ENCODE peak calls at places on chromosomes 3 and 15, in eight cellular contexts. L, A, I, J, X, T, W and Q are unnamed samples.

GRCh38 chr3:159609620-159610019 is 379.0 kb upstream of the IL12A start:
- DNase-seq in I (no peak), T (no peak), W (no peak), J (no peak), L (no peak), A (no peak), X (no peak), Q (no peak)

GRCh38 chr3:158091526-158091925 is 14.7 kb downstream of the SHOX2 start:
- DNase-seq in X (no peak), W (peak), L (no peak), A (peak), J (no peak), T (no peak), I (no peak), Q (no peak)

GRCh38 chr15:25863067-25863967 is at the start of gene ATP10A:
- DNase-seq in J (no peak), L (no peak), W (peak), A (peak), T (peak), I (peak), X (peak), Q (no peak)

GRCh38 chr3:50405249-50405648 is 45.9 kb upstream of the TMEM115 start:
- DNase-seq in J (peak), I (no peak), X (peak), T (no peak), L (no peak), W (peak), A (no peak), Q (no peak)

GRCh38 chr3:182971637-182972036 is 8.7 kb downstream of the DCUN1D1 start:
- DNase-seq in X (no peak), L (no peak), J (no peak), T (no peak), A (peak), I (no peak), W (no peak), Q (no peak)

GRCh38 chr15:46502668-46503067 is 867.8 kb downstream of the SQOR start:
- DNase-seq in W (peak), T (no peak), X (no peak), J (no peak), A (no peak), L (no peak), I (no peak), Q (no peak)

GRCh38 chr3:141729240-141729639 is 8.9 kb upstream of the RNF7 start:
- DNase-seq in A (no peak), T (no peak), I (no peak), W (no peak), J (no peak), X (no peak), L (no peak), Q (no peak)

GRCh38 chr3:159637895-159638542 is 350.6 kb upstream of the IL12A start:
- DNase-seq in I (no peak), T (no peak), X (no peak), L (no peak), J (peak), A (peak), W (peak), Q (no peak)

GRCh38 chr15:89984421-89985010 is 16.6 kb upstream of the ZNF710 start:
- DNase-seq in T (no peak), W (no peak), A (no peak), J (no peak), L (no peak), X (no peak), I (no peak), Q (no peak)

GRCh38 chr3:49673131-49673714 is 928 bp upstream of the APEH start:
- DNase-seq in T (no peak), X (no peak), W (no peak), L (no peak), A (no peak), J (peak), I (no peak), Q (no peak)

GRCh38 chr15:69857686-69858391 is 239.9 kb downstream of the TLE3 start:
- DNase-seq in A (no peak), L (no peak), T (no peak), J (no peak), I (no peak), X (peak), W (no peak), Q (no peak)

GRCh38 chr3:27357665-27358258 is 11.4 kb downstream of the NEK10 start:
- DNase-seq in A (peak), J (peak), T (no peak), X (peak), L (peak), W (peak), I (no peak), Q (peak)

GRCh38 chr3:82229397-82229796 is 468.0 kb upstream of the GBE1 start:
- DNase-seq in X (peak), A (no peak), T (no peak), J (no peak), W (no peak), I (no peak), L (no peak), Q (peak)

GRCh38 chr3:128541246-128541645 is 48.2 kb upstream of the GATA2 start:
- DNase-seq in T (no peak), L (no peak), X (no peak), A (no peak), I (no peak), J (no peak), W (no peak), Q (no peak)

GRCh38 chr3:17041009-17041408 is 156.3 kb downstream of the PLCL2 start:
- DNase-seq in X (no peak), L (no peak), I (no peak), T (no peak), W (no peak), A (peak), J (no peak), Q (no peak)

GRCh38 chr3:123719785-123720531 is 135.1 kb upstream of the HACD2 start:
- DNase-seq in X (no peak), L (no peak), J (no peak), I (peak), W (no peak), T (no peak), A (no peak), Q (no peak)

GRCh38 chr3:128226794-128227399 is 73.6 kb downstream of the EEFSEC start:
- DNase-seq in X (peak), J (peak), A (peak), L (no peak), I (peak), T (no peak), W (peak), Q (peak)

GRCh38 chr3:58422756-58423324 is 10.8 kb downstream of the PDHB start:
- DNase-seq in X (no peak), A (peak), J (no peak), I (no peak), T (no peak), L (no peak), W (peak), Q (no peak)
- TF ChIP-seq CTCF in X (no peak), A (peak), J (no peak), I (peak), T (peak), L (no peak), W (peak), Q (no peak)

GRCh38 chr3:35966629-35967464 is 327.5 kb downstream of the ARPP21 start:
- DNase-seq in T (no peak), L (no peak), X (no peak), I (no peak), W (no peak), A (no peak), J (no peak), Q (no peak)
- TF ChIP-seq CTCF in T (no peak), L (no peak), X (no peak), I (no peak), W (no peak), A (peak), J (no peak), Q (no peak)

DNA sequence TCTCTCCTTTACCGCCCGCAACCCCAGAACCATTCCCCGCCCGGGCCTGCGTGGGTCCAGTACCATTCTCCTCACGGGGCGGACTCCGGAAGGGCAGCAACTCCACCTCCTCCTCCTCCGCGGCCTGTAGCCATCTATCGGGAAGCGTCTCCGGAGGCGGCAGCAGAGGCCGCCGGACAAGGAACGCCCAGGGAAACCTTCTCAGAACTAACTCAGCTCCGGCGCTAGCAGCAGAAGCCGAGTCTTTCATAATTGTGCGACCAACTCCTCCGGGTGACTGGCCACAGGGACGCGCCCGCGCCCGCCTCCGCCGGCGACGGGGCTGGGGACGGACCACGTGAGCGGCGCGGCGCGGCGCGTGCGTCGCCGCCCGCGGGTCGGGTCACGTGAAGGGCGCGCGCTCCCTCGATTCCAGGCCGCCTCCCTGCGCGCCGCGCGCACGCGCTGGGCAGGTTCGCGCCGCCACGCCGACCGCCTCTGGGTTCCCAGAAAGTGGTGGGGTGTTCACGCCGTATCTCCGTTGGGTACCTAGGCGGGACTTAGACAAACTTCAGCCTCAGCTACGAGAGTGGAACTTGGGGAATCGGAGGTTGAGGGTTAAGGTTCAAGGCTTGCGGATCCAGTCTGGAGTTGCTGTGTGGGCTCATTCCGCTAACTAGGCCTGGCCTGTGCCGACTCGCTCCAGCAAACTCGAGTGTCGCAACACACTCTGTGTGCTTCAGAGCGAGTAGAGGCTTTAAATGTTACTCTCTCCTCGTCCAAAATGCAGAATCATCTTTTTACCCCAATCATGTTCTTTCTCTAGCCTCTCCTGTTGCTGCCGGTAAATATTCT is at the start of gene TRPM7:
- DNase-seq in I (peak), J (peak), T (peak), W (peak), A (peak), L (peak), X (peak), Q (peak)
- TF ChIP-seq CTCF in I (no peak), J (no peak), T (no peak), W (peak), A (peak), L (no peak), X (no peak), Q (no peak)

GRCh38 chr3:125050486-125051172 is 5.2 kb downstream of the HEG1 start:
- DNase-seq in I (no peak), L (no peak), T (no peak), A (no peak), J (no peak), X (no peak), W (no peak), Q (no peak)
- TF ChIP-seq CTCF in I (no peak), L (no peak), T (no peak), A (no peak), J (no peak), X (no peak), W (no peak), Q (no peak)

GRCh38 chr3:171514466-171514865 is 54.3 kb upstream of the TNIK start:
- DNase-seq in J (no peak), W (no peak), X (no peak), L (no peak), I (no peak), A (no peak), T (no peak), Q (no peak)
- TF ChIP-seq CTCF in J (no peak), W (no peak), X (peak), L (no peak), I (no peak), A (no peak), T (no peak), Q (no peak)

DNA sequence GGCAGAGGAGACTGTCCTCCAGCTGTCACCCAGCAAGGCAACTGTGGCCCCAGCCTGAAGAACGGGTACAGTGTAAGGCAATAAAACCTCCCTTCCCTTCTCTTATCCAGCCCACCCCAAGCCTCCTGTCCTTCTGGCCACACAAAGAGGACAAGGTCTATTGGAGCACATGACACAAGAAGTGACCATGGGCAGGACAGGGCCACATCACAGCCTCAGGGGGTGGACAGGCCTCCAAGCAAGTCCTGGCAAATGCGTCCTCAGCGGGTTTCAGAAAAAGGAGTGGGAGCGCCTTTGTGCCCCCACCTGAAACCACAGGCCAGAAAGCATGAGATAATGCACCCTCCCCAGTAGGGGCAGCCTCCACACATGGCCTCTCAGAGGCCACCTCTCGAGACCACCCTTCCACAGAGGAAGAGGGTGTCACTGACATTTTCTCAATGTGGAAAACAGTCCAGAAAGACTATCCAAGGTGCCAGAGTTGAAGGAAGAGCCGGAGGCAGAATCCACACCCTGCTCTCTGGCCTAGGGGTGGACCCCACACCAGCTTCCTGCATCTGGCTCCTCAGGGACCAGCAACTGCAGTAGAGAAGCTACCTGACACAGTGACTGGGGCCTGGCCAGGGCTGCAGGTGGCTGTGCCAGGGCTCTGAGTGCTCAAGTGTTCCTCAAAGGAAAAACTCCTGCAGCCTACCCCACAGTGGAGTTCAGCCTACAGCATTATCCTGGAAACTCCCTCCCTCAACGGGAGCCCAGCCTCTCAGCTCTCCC is 43.9 kb downstream of the CCDC12 start:
- DNase-seq in L (no peak), X (no peak), J (no peak), W (no peak), T (peak), I (no peak), A (no peak), Q (no peak)
- TF ChIP-seq CTCF in L (no peak), X (no peak), J (no peak), W (no peak), T (no peak), I (no peak), A (no peak), Q (peak)

DNA sequence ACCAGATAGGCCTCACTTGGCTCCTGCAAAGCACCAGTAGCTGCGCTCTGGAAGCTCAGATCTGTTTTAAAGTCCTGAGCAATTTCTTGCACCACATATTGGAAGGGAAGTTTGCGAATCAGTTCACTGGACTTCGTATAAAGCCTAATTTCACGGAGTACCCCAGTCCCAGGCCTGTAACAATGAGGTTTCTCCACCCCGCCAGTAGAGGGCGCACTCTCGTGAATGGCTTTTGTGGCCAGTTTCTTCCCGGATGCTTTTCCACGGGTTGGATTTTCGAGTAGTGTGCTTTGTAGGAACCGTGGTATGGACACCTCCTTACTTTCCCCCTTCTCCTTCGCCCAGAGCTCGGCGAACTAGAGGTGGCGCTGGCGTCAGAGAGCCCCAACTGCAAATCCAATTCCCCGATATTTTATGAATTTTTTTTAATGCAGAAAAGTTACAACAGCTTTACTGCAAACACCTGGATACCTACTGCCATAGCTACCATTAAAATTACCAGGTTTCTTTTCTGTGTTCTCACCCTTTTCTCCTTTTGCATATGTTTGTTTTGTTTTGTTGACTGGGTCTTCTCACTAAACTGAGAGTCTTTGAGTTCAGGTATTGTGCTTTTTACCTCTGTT is 13.3 kb downstream of the RARB start:
- DNase-seq in A (no peak), X (peak), W (no peak), T (no peak), J (no peak), I (no peak), L (no peak), Q (no peak)
- TF ChIP-seq CTCF in A (peak), X (peak), W (peak), T (peak), J (peak), I (peak), L (no peak), Q (peak)